ENCODE peak calls at places on chromosomes 2 and 18, in five cellular contexts. One of them, this sample, is unnamed.

GRCh38 chr2:42927334-42928160 is 135.2 kb upstream of the HAAO start:
- DNase-seq in HepG2: peak
- DNase-seq in K562: peak
- DNase-seq in GM12878: no peak
- DNase-seq in SK-N-SH: no peak
- DNase-seq in this sample: peak

GRCh38 chr2:75276093-75277055 is 77.1 kb upstream of the TACR1 start:
- DNase-seq in SK-N-SH: no peak
- DNase-seq in GM12878: no peak
- DNase-seq in HepG2: peak
- DNase-seq in K562: no peak
- DNase-seq in this sample: no peak

GRCh38 chr2:46269545-46270273 is 27.5 kb upstream of the EPAS1 start:
- DNase-seq in SK-N-SH: no peak
- DNase-seq in K562: peak
- DNase-seq in GM12878: no peak
- DNase-seq in HepG2: no peak
- DNase-seq in this sample: no peak

GRCh38 chr2:54830546-54830945 is 107.1 kb downstream of the EML6 start:
- DNase-seq in GM12878: no peak
- DNase-seq in K562: no peak
- DNase-seq in SK-N-SH: no peak
- DNase-seq in HepG2: no peak
- DNase-seq in this sample: no peak

GRCh38 chr18:79318142-79318673 is 77.5 kb upstream of the NFATC1 start:
- DNase-seq in SK-N-SH: no peak
- DNase-seq in GM12878: no peak
- DNase-seq in K562: no peak
- DNase-seq in HepG2: no peak
- DNase-seq in this sample: no peak

GRCh38 chr2:151410485-151410833 is 757 bp downstream of the RIF1 start:
- DNase-seq in K562: no peak
- DNase-seq in SK-N-SH: peak
- DNase-seq in GM12878: no peak
- DNase-seq in HepG2: peak
- DNase-seq in this sample: no peak

GRCh38 chr2:174874081-174874480 is 109.8 kb upstream of the CHRNA1 start:
- DNase-seq in K562: no peak
- DNase-seq in HepG2: no peak
- DNase-seq in SK-N-SH: no peak
- DNase-seq in GM12878: no peak
- DNase-seq in this sample: no peak

GRCh38 chr18:36493349-36494281 is 196.1 kb downstream of the FHOD3 start:
- DNase-seq in SK-N-SH: no peak
- DNase-seq in HepG2: peak
- DNase-seq in K562: no peak
- DNase-seq in GM12878: no peak
- DNase-seq in this sample: no peak

GRCh38 chr2:196316050-196316430 is 144.7 kb upstream of the STK17B start:
- DNase-seq in GM12878: no peak
- DNase-seq in SK-N-SH: no peak
- DNase-seq in K562: no peak
- DNase-seq in HepG2: no peak
- DNase-seq in this sample: no peak

GRCh38 chr2:48313036-48313877 is 216.7 kb upstream of the STON1 start:
- DNase-seq in K562: no peak
- DNase-seq in SK-N-SH: no peak
- DNase-seq in HepG2: no peak
- DNase-seq in GM12878: peak
- DNase-seq in this sample: no peak

GRCh38 chr2:3491306-3491705 is 28.0 kb downstream of the ADI1 start:
- DNase-seq in K562: no peak
- DNase-seq in HepG2: no peak
- DNase-seq in SK-N-SH: peak
- DNase-seq in GM12878: no peak
- DNase-seq in this sample: no peak

GRCh38 chr2:45904267-45904921 is 252.9 kb downstream of the PRKCE start:
- DNase-seq in GM12878: no peak
- DNase-seq in K562: no peak
- DNase-seq in SK-N-SH: no peak
- DNase-seq in HepG2: no peak
- DNase-seq in this sample: no peak

GRCh38 chr2:186913870-186914269 is 64.9 kb upstream of the ZSWIM2 start:
- DNase-seq in HepG2: no peak
- DNase-seq in SK-N-SH: no peak
- DNase-seq in K562: no peak
- DNase-seq in GM12878: peak
- DNase-seq in this sample: no peak

GRCh38 chr2:180876506-180876905 is 103.9 kb upstream of the UBE2E3 start:
- DNase-seq in SK-N-SH: no peak
- DNase-seq in HepG2: no peak
- DNase-seq in K562: no peak
- DNase-seq in GM12878: no peak
- DNase-seq in this sample: no peak

GRCh38 chr2:203928849-203929248 is 7.7 kb upstream of the ICOS start:
- DNase-seq in K562: no peak
- DNase-seq in SK-N-SH: peak
- DNase-seq in HepG2: no peak
- DNase-seq in GM12878: no peak
- DNase-seq in this sample: no peak

GRCh38 chr2:181656450-181657261 is at the start of gene CERKL:
- DNase-seq in K562: no peak
- DNase-seq in HepG2: no peak
- DNase-seq in SK-N-SH: peak
- DNase-seq in GM12878: no peak
- DNase-seq in this sample: no peak

GRCh38 chr2:202061695-202062094 is 11.4 kb upstream of the KIAA2012 start:
- DNase-seq in HepG2: no peak
- DNase-seq in GM12878: no peak
- DNase-seq in SK-N-SH: no peak
- DNase-seq in K562: no peak
- DNase-seq in this sample: no peak

GRCh38 chr2:173226899-173227692 is 127.6 kb upstream of the CDCA7 start:
- DNase-seq in K562: no peak
- DNase-seq in GM12878: no peak
- DNase-seq in SK-N-SH: no peak
- DNase-seq in HepG2: peak
- DNase-seq in this sample: no peak

DNA sequence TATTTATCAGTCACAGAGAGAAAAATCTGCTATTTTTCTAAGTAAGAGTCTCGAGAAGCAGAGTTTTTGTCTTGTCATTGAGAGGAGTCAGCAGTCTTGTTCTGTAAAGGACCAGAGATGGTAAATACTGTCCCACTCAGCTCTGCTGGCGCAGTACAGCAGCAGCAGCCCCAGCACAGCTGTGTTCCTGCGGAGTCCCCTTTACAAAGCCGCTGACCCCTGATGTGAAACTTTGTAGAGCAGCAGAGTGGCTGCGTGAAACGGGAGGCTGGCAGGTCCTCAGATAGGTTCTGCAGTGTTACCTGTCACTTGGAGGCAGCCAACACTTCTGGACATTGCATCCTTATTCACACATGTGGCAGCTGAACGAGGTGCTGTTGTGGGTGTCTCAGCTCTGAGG is 45.2 kb downstream of the TMEM185B start:
- DNase-seq in HepG2: no peak
- DNase-seq in GM12878: no peak
- DNase-seq in K562: no peak
- DNase-seq in SK-N-SH: no peak
- DNase-seq in this sample: no peak
- TF ChIP-seq GABPA in HepG2: no peak
- TF ChIP-seq GABPA in GM12878: no peak
- TF ChIP-seq GABPA in K562: no peak
- TF ChIP-seq GABPA in SK-N-SH: no peak
- TF ChIP-seq GABPA in this sample: no peak

GRCh38 chr2:154692927-154693326 is 5.6 kb upstream of the KCNJ3 start:
- DNase-seq in HepG2: no peak
- DNase-seq in K562: no peak
- DNase-seq in SK-N-SH: no peak
- DNase-seq in GM12878: no peak
- DNase-seq in this sample: no peak

GRCh38 chr2:154697422-154698237 is 865 bp upstream of the KCNJ3 start:
- DNase-seq in SK-N-SH: peak
- DNase-seq in HepG2: no peak
- DNase-seq in K562: no peak
- DNase-seq in GM12878: no peak
- DNase-seq in this sample: no peak

GRCh38 chr2:154696771-154697170 is 1.7 kb upstream of the KCNJ3 start:
- DNase-seq in K562: no peak
- DNase-seq in SK-N-SH: no peak
- DNase-seq in GM12878: no peak
- DNase-seq in HepG2: no peak
- DNase-seq in this sample: no peak

GRCh38 chr2:154694881-154695280 is 3.6 kb upstream of the KCNJ3 start:
- DNase-seq in SK-N-SH: no peak
- DNase-seq in K562: no peak
- DNase-seq in GM12878: no peak
- DNase-seq in HepG2: no peak
- DNase-seq in this sample: no peak

DNA sequence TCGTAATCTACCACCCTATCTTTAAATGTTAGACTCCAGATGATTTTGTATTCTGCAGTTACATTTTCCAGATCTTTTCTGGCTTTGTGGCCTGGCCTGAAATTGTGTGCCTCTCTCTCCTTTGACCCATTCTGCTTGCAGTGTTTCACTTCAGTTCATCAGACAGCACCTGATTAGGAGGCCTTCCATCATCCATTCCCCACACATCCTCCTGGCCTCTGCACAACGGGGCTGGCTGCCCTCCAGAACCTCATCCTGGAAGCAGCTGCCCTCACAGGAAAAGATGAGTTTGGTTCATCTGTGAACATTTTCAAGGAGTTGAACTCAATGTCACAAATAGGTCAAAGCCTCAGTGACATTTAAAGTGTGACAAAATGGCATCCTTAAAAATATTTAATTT is 4.6 kb upstream of the KCNJ3 start:
- DNase-seq in SK-N-SH: peak
- DNase-seq in GM12878: no peak
- DNase-seq in HepG2: no peak
- DNase-seq in K562: no peak
- DNase-seq in this sample: no peak
- TF ChIP-seq GABPA in SK-N-SH: no peak
- TF ChIP-seq GABPA in GM12878: no peak
- TF ChIP-seq GABPA in HepG2: no peak
- TF ChIP-seq GABPA in K562: no peak
- TF ChIP-seq GABPA in this sample: no peak

DNA sequence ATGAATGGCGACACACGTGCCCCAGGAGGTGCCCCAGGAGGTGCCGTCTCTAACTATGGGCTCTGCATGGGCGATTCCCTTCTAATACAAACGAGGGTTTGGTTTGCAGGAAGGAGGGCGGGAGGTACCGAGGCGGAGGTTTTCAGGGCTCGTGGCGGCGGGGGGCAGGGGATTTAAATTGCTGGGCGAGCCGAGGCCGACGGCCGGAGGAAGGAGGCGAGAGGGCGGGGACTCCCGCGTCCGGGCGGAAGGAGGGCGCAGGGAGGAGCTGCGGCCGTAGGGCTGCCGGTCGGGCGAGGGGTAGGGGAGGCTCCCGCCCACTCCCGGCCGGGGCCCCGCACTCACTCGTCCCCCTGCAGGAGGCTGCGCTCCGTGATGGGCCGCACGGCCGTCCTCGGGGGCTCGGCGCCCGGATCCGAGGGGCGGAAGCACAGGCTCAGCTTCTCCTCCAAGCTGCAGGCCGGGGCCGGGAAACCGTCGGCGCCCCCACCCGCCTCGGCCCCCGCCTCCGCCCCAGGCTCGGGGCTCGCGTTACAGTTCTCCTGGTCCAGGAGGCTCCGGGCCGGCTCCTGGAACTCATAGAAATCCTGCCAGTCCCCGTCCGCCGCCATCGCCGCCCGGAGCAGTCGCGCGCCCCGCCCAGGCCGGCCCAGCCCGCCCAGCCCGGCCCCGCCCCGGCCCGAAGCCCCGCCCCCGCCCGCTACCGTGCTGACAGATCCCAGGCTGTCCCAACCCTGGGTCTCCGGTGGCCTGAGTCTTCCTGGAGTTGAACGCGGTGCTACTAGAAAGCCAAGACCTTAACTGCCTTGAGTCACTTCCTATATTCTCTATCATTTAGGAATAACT is at the start of gene FEZ2:
- DNase-seq in K562: peak
- DNase-seq in HepG2: peak
- DNase-seq in GM12878: peak
- DNase-seq in SK-N-SH: peak
- DNase-seq in this sample: peak
- TF ChIP-seq GABPA in K562: peak
- TF ChIP-seq GABPA in HepG2: peak
- TF ChIP-seq GABPA in GM12878: no peak
- TF ChIP-seq GABPA in SK-N-SH: peak
- TF ChIP-seq GABPA in this sample: no peak

GRCh38 chr2:23200460-23201113 is 184.4 kb upstream of the KLHL29 start:
- DNase-seq in GM12878: no peak
- DNase-seq in HepG2: peak
- DNase-seq in K562: no peak
- DNase-seq in SK-N-SH: no peak
- DNase-seq in this sample: no peak
- TF ChIP-seq GABPA in GM12878: no peak
- TF ChIP-seq GABPA in HepG2: no peak
- TF ChIP-seq GABPA in K562: no peak
- TF ChIP-seq GABPA in SK-N-SH: no peak
- TF ChIP-seq GABPA in this sample: no peak

DNA sequence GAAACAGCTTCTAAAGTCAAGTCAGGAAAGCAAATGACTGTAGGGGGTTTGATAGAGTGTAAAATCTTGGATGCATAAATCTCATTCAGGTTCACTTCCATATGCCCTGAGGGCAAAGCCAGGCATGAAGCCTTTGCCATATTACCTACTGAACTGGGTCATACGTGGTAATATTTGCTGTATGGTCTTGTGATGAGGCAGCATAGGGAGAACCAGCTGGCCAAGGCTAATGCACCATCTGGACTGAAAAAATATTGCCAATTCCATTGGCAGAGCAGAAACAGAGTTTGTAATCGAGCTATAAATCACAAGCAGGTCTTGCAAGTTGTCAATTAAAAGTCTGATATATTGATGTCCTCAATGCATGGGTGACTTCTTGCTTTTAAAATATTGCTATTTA is 243.8 kb downstream of the ERBB4 start:
- DNase-seq in SK-N-SH: peak
- DNase-seq in K562: no peak
- DNase-seq in GM12878: no peak
- DNase-seq in HepG2: no peak
- DNase-seq in this sample: no peak
- TF ChIP-seq GABPA in SK-N-SH: no peak
- TF ChIP-seq GABPA in K562: no peak
- TF ChIP-seq GABPA in GM12878: no peak
- TF ChIP-seq GABPA in HepG2: no peak
- TF ChIP-seq GABPA in this sample: no peak

GRCh38 chr2:200131307-200131706 is 175.2 kb upstream of the SPATS2L start:
- DNase-seq in HepG2: no peak
- DNase-seq in K562: no peak
- DNase-seq in GM12878: no peak
- DNase-seq in SK-N-SH: no peak
- DNase-seq in this sample: no peak

GRCh38 chr2:200125463-200125862 is 170.1 kb downstream of the MAIP1 start:
- DNase-seq in K562: no peak
- DNase-seq in HepG2: no peak
- DNase-seq in SK-N-SH: no peak
- DNase-seq in GM12878: no peak
- DNase-seq in this sample: no peak

GRCh38 chr2:200130762-200131166 is 175.4 kb downstream of the MAIP1 start:
- DNase-seq in K562: no peak
- DNase-seq in GM12878: no peak
- DNase-seq in SK-N-SH: no peak
- DNase-seq in HepG2: no peak
- DNase-seq in this sample: no peak

GRCh38 chr2:200127852-200128251 is 172.5 kb downstream of the MAIP1 start:
- DNase-seq in HepG2: peak
- DNase-seq in SK-N-SH: no peak
- DNase-seq in K562: no peak
- DNase-seq in GM12878: no peak
- DNase-seq in this sample: no peak

GRCh38 chr2:200129756-200130462 is 174.5 kb downstream of the MAIP1 start:
- DNase-seq in K562: no peak
- DNase-seq in GM12878: no peak
- DNase-seq in HepG2: no peak
- DNase-seq in SK-N-SH: no peak
- DNase-seq in this sample: no peak
- TF ChIP-seq GABPA in K562: no peak
- TF ChIP-seq GABPA in GM12878: no peak
- TF ChIP-seq GABPA in HepG2: no peak
- TF ChIP-seq GABPA in SK-N-SH: no peak
- TF ChIP-seq GABPA in this sample: no peak